ENCODE peak calls at places on chromosomes 7 and 10, in eight cellular contexts. G is endodermal cell, N is spleen, W is testis, M is IMR-90, R is body of pancreas, C is cardiac muscle cell, K is stomach. F is an unnamed sample.

GRCh38 chr7:31096882-31097258 is 44.8 kb downstream of the ADCYAP1R1 start:
- DNase-seq in G (peak; percentile 29), N (peak; percentile 53), W (no peak), M (no peak), R (no peak), C (no peak), K (peak; percentile 15), F (no peak)

GRCh38 chr7:123599766-123600165 is 1.9 kb upstream of the ASB15 start:
- DNase-seq in G (no peak), N (no peak), W (no peak), M (no peak), R (no peak), C (no peak), K (no peak), F (no peak)

GRCh38 chr7:44150466-44150832 is 9.3 kb upstream of the MYL7 start:
- DNase-seq in G (no peak), N (no peak), W (no peak), M (no peak), R (no peak), C (no peak), K (no peak), F (no peak)

GRCh38 chr10:77179015-77179695 is 458.5 kb downstream of the KCNMA1 start:
- DNase-seq in G (peak; percentile 74), N (no peak), W (peak; percentile 26), M (peak; percentile 94), R (peak; percentile 42), C (peak; percentile 93), K (no peak), F (peak; percentile 50)

GRCh38 chr7:2040201-2040892 is 192.4 kb downstream of the MAD1L1 start:
- DNase-seq in G (no peak), N (peak; percentile 65), W (no peak), M (no peak), R (no peak), C (no peak), K (no peak), F (no peak)

GRCh38 chr10:102744374-102745051 is 765 bp downstream of the WBP1L start:
- DNase-seq in G (peak; percentile 61), N (no peak), W (peak; percentile 57), M (peak; percentile 16), R (peak; percentile 35), C (no peak), K (peak; percentile 31), F (no peak)

GRCh38 chr10:28503114-28503513 is 29.8 kb upstream of the WAC start:
- DNase-seq in G (no peak), N (no peak), W (no peak), M (no peak), R (peak; percentile 70), C (no peak), K (peak; percentile 71), F (no peak)

GRCh38 chr10:63536678-63537077 is 15.5 kb downstream of the REEP3 start:
- DNase-seq in G (no peak), N (no peak), W (no peak), M (no peak), R (no peak), C (no peak), K (no peak), F (no peak)

GRCh38 chr10:61888744-61889143 is 12.8 kb upstream of the ARID5B start:
- DNase-seq in G (no peak), N (no peak), W (no peak), M (peak; percentile 75), R (no peak), C (no peak), K (no peak), F (no peak)

GRCh38 chr7:40643664-40644063 is 508.9 kb downstream of the SUGCT start:
- DNase-seq in G (no peak), N (no peak), W (no peak), M (no peak), R (no peak), C (no peak), K (no peak), F (no peak)

GRCh38 chr7:50614721-50615518 is 49.7 kb upstream of the DDC start:
- DNase-seq in G (no peak), N (no peak), W (peak; percentile 61), M (no peak), R (peak; percentile 64), C (peak; percentile 7), K (no peak), F (no peak)

GRCh38 chr10:112191791-112192190 is 8.2 kb upstream of the GPAM start:
- DNase-seq in G (no peak), N (no peak), W (no peak), M (no peak), R (no peak), C (no peak), K (no peak), F (no peak)

GRCh38 chr10:79022565-79023488 is 45.9 kb upstream of the ZMIZ1 start:
- DNase-seq in G (peak; percentile 88), N (peak; percentile 75), W (peak; percentile 71), M (no peak), R (peak; percentile 20), C (peak; percentile 90), K (no peak), F (peak; percentile 85)

GRCh38 chr7:158595068-158595467 is 7.4 kb upstream of the PTPRN2 start:
- DNase-seq in G (peak; percentile 73), N (no peak), W (no peak), M (peak; percentile 59), R (no peak), C (peak; percentile 45), K (no peak), F (no peak)

DNA sequence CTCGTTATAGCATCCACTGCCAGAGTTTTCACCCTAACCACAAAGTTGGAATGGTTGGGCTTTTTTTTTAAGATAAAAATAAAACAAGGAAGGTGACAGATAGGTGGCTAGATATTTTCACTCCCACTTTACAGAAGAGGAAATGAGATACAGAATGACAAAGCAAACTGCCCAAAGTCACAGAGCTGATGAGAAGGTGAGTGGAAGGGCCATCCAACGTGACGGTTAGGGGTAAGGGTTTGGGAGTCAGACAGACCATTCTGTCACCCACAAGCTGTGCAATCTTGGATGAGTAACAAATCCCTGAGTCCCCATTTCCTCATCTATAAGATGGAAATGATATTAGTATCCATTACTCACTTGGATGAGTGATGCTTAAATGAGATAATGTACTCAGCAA is 106.9 kb upstream of the PDLIM1 start:
- DNase-seq in G (no peak), N (no peak), W (no peak), M (no peak), R (no peak), C (no peak), K (no peak), F (no peak)
- H3K4me1 ChIP-seq in G (no peaks in the 10 kb centered on the region), N (no peaks in the 10 kb centered on the region), W (peaks cover 3% of the 10 kb centered on the region), M (no peaks in the 10 kb centered on the region), R (no peaks in the 10 kb centered on the region), C (no peaks in the 10 kb centered on the region), K (peaks cover 7% of the 10 kb centered on the region), F (peaks cover 24% of the 10 kb centered on the region)

DNA sequence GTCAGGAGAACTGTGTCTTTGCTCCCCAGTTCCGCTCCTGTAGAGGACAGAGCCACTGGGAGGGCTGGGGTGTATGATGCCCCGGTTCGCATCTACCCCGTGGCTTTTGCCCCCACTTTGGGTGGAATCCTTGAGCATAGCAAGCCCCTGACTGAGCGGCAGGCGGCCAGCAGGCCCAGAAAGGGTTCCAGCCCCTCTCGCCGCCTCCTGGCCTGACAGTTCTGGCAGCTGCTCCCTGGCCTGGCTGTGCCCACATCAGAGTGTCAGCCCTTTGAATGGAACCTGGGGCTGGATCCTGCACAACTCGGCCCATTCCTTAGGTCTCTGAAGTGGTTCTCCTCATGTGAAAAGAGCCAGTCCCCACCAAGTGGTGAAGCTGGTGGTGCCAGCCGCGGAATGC is 106.7 kb downstream of the GRK5 start:
- DNase-seq in G (no peak), N (no peak), W (no peak), M (no peak), R (no peak), C (no peak), K (no peak), F (no peak)
- H3K4me3 ChIP-seq in G (no peak overlapping the region), N (no peak overlapping the region), W (no peak overlapping the region), M (no peak overlapping the region), R (no peak overlapping the region), C (no peak overlapping the region), K (no peak overlapping the region), F (no peak overlapping the region)

DNA sequence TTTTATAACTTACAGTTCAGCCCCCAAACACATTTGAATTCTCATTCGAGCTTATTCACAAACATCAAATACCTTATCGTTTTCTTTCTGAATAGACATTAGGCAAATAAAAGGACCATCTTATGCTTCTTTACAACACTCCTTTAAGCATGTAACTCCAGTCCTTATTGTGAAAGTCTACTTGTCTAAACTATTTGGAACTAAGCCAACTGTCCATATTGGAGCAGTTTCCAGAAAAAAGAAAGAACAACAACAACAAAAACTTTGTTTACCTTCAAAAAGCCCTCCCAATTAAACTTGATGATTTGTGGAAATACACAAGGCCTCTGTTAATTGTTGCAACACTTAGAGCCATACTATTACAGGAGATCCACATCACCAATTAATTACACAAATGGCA is 163.6 kb downstream of the GALNT11 start:
- DNase-seq in G (no peak), N (no peak), W (no peak), M (no peak), R (no peak), C (peak; percentile 31), K (no peak), F (no peak)
- H3K27ac ChIP-seq in G (no peak overlapping the region), N (no peak overlapping the region), W (no peak overlapping the region), M (no peak overlapping the region), R (no peak overlapping the region), C (no peak overlapping the region), K (no peak overlapping the region), F (no peak overlapping the region)

GRCh38 chr7:74093671-74094223 is 10.1 kb downstream of the LIMK1 start:
- DNase-seq in G (peak; percentile 72), N (peak; percentile 88), W (no peak), M (no peak), R (no peak), C (no peak), K (no peak), F (no peak)
- H3K4me1 ChIP-seq in G (peaks cover 14% of the 10 kb centered on the region), N (peaks cover 23% of the 10 kb centered on the region), W (peaks cover 16% of the 10 kb centered on the region), M (peaks cover 22% of the 10 kb centered on the region), R (peaks cover 15% of the 10 kb centered on the region), C (peaks cover 16% of the 10 kb centered on the region), K (peaks cover 28% of the 10 kb centered on the region), F (peaks cover 5% of the 10 kb centered on the region)

DNA sequence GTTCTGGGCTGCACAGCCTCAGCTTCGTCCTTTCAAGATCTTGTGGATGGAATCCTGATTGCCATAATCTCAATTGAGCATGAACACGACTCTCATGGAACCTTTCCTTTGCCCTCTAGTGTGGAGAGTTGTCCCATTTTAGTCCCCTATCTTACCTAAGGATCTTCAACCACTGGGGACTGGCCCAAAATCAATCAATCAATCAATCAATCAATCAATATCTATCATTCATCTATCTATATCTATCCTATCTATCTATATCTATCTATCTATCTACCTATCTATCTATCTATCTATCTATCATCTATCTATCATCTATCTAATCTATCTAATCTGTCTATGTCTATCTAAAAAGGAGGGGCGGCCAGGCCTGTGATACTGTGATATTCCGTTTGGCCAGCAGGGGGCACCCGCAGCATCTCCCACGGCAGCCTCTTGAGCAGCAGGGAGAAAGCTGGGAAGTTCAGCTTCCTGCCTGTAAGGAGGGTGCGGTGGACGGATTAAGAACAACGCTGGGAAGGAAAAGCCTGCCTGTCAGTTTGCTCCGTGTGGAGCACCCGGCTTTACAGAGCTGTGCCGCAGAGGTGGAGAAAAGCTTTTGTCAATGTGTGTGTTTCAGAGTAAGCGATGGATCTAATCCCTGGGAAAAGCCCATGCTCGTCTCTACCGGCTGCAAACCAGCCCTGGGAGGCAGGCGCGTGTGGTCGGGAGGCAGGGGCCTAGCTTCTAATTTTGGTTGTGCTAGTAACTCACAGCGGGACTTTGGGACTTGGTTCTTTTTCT is 124.9 kb downstream of the SH2D4B start:
- DNase-seq in G (peak; percentile 97), N (peak; percentile 92), W (peak; percentile 92), M (peak; percentile 71), R (peak; percentile 85), C (peak; percentile 89), K (peak; percentile 80), F (peak; percentile 92)
- H3K4me3 ChIP-seq in G (peak overlapping the region; percentile 64), N (no peak overlapping the region), W (peak overlapping the region; percentile 39), M (no peak overlapping the region), R (no peak overlapping the region), C (peak overlapping the region; percentile 17), K (peak overlapping the region; percentile 31), F (peak overlapping the region; percentile 5)

F was measured in right cardiac atrium.